ENCODE peak calls at places on chromosomes 6 and 20, in four cellular contexts. One of them, this sample, is unnamed.

GRCh38 chr6:134588267-134588666 is 270.4 kb upstream of the SGK1 start:
- DNase-seq in neural progenitor cell: no peak
- DNase-seq in cardiac muscle cell: no peak
- DNase-seq in A549: peak; percentile 2
- DNase-seq in this sample: no peak

GRCh38 chr6:116251568-116252384 is 2.1 kb downstream of the TSPYL4 start:
- DNase-seq in neural progenitor cell: peak; percentile 27
- DNase-seq in cardiac muscle cell: peak; percentile 91
- DNase-seq in A549: no peak
- DNase-seq in this sample: no peak

GRCh38 chr20:12570371-12570770 is 438.4 kb upstream of the SPTLC3 start:
- DNase-seq in neural progenitor cell: peak; percentile 74
- DNase-seq in cardiac muscle cell: peak; percentile 20
- DNase-seq in A549: peak; percentile 58
- DNase-seq in this sample: peak; percentile 46

GRCh38 chr6:148304976-148305375 is 37.7 kb upstream of the SASH1 start:
- DNase-seq in neural progenitor cell: peak; percentile 36
- DNase-seq in cardiac muscle cell: peak; percentile 57
- DNase-seq in A549: no peak
- DNase-seq in this sample: no peak

GRCh38 chr6:98014791-98015201 is 731.8 kb upstream of the MMS22L start:
- DNase-seq in neural progenitor cell: no peak
- DNase-seq in cardiac muscle cell: no peak
- DNase-seq in A549: no peak
- DNase-seq in this sample: no peak

GRCh38 chr6:35049885-35050284 is 91.3 kb downstream of the TCP11 start:
- DNase-seq in neural progenitor cell: no peak
- DNase-seq in cardiac muscle cell: peak; percentile 79
- DNase-seq in A549: no peak
- DNase-seq in this sample: peak; percentile 61

GRCh38 chr6:30167101-30167500 is 3.8 kb downstream of the TRIM15 start:
- DNase-seq in neural progenitor cell: no peak
- DNase-seq in cardiac muscle cell: no peak
- DNase-seq in A549: no peak
- DNase-seq in this sample: no peak

GRCh38 chr6:52157301-52157930 is 28.8 kb upstream of the IL17A start:
- DNase-seq in neural progenitor cell: no peak
- DNase-seq in cardiac muscle cell: peak; percentile 0
- DNase-seq in A549: no peak
- DNase-seq in this sample: no peak

GRCh38 chr20:63234693-63235398 is 859 bp upstream of the BIRC7 start:
- DNase-seq in neural progenitor cell: peak; percentile 79
- DNase-seq in cardiac muscle cell: peak; percentile 24
- DNase-seq in A549: peak; percentile 78
- DNase-seq in this sample: peak; percentile 74

GRCh38 chr6:108134213-108134973 is 31.4 kb upstream of the NR2E1 start:
- DNase-seq in neural progenitor cell: peak; percentile 61
- DNase-seq in cardiac muscle cell: no peak
- DNase-seq in A549: no peak
- DNase-seq in this sample: no peak

GRCh38 chr20:41830702-41831101 is 212.5 kb upstream of the CHD6 start:
- DNase-seq in neural progenitor cell: no peak
- DNase-seq in cardiac muscle cell: no peak
- DNase-seq in A549: no peak
- DNase-seq in this sample: no peak

GRCh38 chr20:17430515-17430914 is 100.7 kb downstream of the BFSP1 start:
- DNase-seq in neural progenitor cell: no peak
- DNase-seq in cardiac muscle cell: no peak
- DNase-seq in A549: no peak
- DNase-seq in this sample: no peak

GRCh38 chr6:113763883-113764282 is 93.3 kb upstream of the MARCKS start:
- DNase-seq in neural progenitor cell: no peak
- DNase-seq in cardiac muscle cell: peak; percentile 53
- DNase-seq in A549: peak; percentile 65
- DNase-seq in this sample: peak; percentile 28

GRCh38 chr20:51460569-51461265 is 81.8 kb downstream of the NFATC2 start:
- DNase-seq in neural progenitor cell: no peak
- DNase-seq in cardiac muscle cell: no peak
- DNase-seq in A549: no peak
- DNase-seq in this sample: no peak

GRCh38 chr6:158958504-158959386 is 41.3 kb downstream of the RSPH3 start:
- DNase-seq in neural progenitor cell: no peak
- DNase-seq in cardiac muscle cell: no peak
- DNase-seq in A549: no peak
- DNase-seq in this sample: no peak

GRCh38 chr6:111361648-111362047 is 121.4 kb downstream of the REV3L start:
- DNase-seq in neural progenitor cell: peak; percentile 70
- DNase-seq in cardiac muscle cell: peak; percentile 64
- DNase-seq in A549: peak; percentile 27
- DNase-seq in this sample: peak; percentile 52

GRCh38 chr6:159444073-159444472 is 249.0 kb downstream of the SOD2 start:
- DNase-seq in neural progenitor cell: no peak
- DNase-seq in cardiac muscle cell: no peak
- DNase-seq in A549: no peak
- DNase-seq in this sample: no peak

GRCh38 chr6:126890055-126890454 is 228.4 kb upstream of the RSPO3 start:
- DNase-seq in neural progenitor cell: no peak
- DNase-seq in cardiac muscle cell: no peak
- DNase-seq in A549: no peak
- DNase-seq in this sample: no peak

GRCh38 chr6:1787894-1788293 is 178.2 kb downstream of the FOXC1 start:
- DNase-seq in neural progenitor cell: no peak
- DNase-seq in cardiac muscle cell: peak; percentile 84
- DNase-seq in A549: no peak
- DNase-seq in this sample: no peak

GRCh38 chr20:22795897-22796296 is 211.5 kb upstream of the FOXA2 start:
- DNase-seq in neural progenitor cell: peak; percentile 40
- DNase-seq in cardiac muscle cell: peak; percentile 98
- DNase-seq in A549: peak; percentile 97
- DNase-seq in this sample: peak; percentile 72

GRCh38 chr6:25311251-25311910 is 32.2 kb downstream of the CARMIL1 start:
- DNase-seq in neural progenitor cell: peak; percentile 15
- DNase-seq in cardiac muscle cell: peak; percentile 49
- DNase-seq in A549: peak; percentile 46
- DNase-seq in this sample: peak; percentile 61

GRCh38 chr6:111423055-111423633 is 59.9 kb downstream of the REV3L start:
- DNase-seq in neural progenitor cell: no peak
- DNase-seq in cardiac muscle cell: no peak
- DNase-seq in A549: no peak
- DNase-seq in this sample: no peak

GRCh38 chr6:144500886-144501285 is 215.8 kb downstream of the UTRN start:
- DNase-seq in neural progenitor cell: no peak
- DNase-seq in cardiac muscle cell: peak; percentile 57
- DNase-seq in A549: no peak
- DNase-seq in this sample: no peak

GRCh38 chr6:157840776-157841175 is 17.7 kb downstream of the SNX9 start:
- DNase-seq in neural progenitor cell: no peak
- DNase-seq in cardiac muscle cell: peak; percentile 49
- DNase-seq in A549: peak; percentile 10
- DNase-seq in this sample: no peak

GRCh38 chr20:24979036-24979960 is 13.3 kb downstream of the APMAP start:
- DNase-seq in neural progenitor cell: no peak
- DNase-seq in cardiac muscle cell: no peak
- DNase-seq in A549: no peak
- DNase-seq in this sample: no peak

GRCh38 chr6:165686966-165687365 is 23.9 kb upstream of the PDE10A start:
- DNase-seq in neural progenitor cell: no peak
- DNase-seq in cardiac muscle cell: peak; percentile 30
- DNase-seq in A549: no peak
- DNase-seq in this sample: no peak

GRCh38 chr6:4687989-4688947 is 87.9 kb upstream of the CDYL start:
- DNase-seq in neural progenitor cell: no peak
- DNase-seq in cardiac muscle cell: peak; percentile 75
- DNase-seq in A549: peak; percentile 76
- DNase-seq in this sample: peak; percentile 42

GRCh38 chr20:17938889-17939619 is 29.5 kb downstream of the SNX5 start:
- DNase-seq in neural progenitor cell: peak; percentile 92
- DNase-seq in cardiac muscle cell: peak; percentile 81
- DNase-seq in A549: peak; percentile 58
- DNase-seq in this sample: peak; percentile 86

GRCh38 chr6:3663081-3663480 is 88.4 kb downstream of the PXDC1 start:
- DNase-seq in neural progenitor cell: no peak
- DNase-seq in cardiac muscle cell: no peak
- DNase-seq in A549: no peak
- DNase-seq in this sample: no peak

DNA sequence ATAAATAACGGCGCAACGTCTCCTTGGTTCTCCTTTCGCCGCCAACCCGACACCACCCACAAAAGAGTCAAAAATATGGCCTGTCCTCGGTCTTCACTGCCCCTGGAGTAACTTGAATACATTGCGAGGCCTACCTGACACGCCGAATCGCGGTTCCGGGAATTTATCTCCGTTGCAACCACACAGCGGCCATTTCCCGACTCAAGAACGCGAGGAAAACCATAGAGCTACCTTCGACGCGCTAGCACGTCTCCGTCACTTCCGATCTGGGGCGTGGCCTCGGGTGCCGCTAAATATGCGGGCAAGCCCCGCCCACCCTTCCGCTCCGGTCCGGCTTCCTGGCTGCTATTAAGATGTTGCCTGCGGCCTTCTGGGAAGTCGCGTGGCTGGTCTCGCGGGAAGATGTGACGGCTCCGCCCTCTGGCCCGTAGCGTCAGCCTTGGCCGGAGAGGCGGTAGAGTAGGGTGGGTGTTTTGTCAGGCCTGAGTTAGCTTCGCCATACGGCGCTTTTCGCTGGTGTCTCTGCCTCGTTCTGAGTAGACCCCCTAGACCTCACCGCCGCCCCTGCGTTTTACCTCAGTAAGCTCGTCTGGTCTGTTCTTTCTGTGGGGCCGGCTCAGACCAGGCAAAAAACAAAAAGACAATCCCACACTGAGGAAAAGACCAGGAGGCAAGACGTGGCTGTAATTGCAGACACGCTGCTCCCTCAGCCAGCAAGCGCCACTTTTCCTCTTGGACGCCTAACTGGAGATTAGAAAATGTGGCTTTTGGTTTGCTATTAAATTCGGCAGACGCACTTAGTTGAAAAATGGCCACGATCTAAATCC is at the start of gene BCLAF1:
- DNase-seq in neural progenitor cell: peak; percentile 100
- DNase-seq in cardiac muscle cell: peak; percentile 100
- DNase-seq in A549: peak; percentile 98
- DNase-seq in this sample: peak; percentile 100
- H3K4me1 ChIP-seq in neural progenitor cell: peaks cover 16% of the 10 kb centered on the region
- H3K4me1 ChIP-seq in cardiac muscle cell: peaks cover 21% of the 10 kb centered on the region
- H3K4me1 ChIP-seq in A549: peaks cover 22% of the 10 kb centered on the region
- H3K4me1 ChIP-seq in this sample: peaks cover 21% of the 10 kb centered on the region

DNA sequence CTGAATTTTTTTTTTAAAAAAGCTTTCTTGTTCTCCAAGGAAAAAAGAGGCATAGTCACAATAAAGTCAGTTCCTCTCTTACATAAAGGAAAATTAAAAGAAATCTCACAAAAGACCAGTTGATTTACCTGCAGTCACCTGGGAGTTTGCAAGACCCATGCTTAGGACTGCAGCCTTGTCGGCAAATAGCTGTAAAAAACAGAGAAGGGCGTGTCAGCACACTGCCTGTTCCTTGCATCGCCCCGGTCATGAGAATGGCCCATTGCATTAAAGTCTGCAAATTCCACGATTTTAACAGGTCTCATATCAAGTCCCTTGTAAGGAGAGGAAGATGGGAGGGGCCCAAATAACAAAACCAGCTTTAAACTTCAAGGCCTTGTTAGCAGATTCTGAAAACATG is 17.5 kb downstream of the JAG1 start:
- DNase-seq in neural progenitor cell: no peak
- DNase-seq in cardiac muscle cell: no peak
- DNase-seq in A549: no peak
- DNase-seq in this sample: no peak
- H3K4me1 ChIP-seq in neural progenitor cell: peaks cover 71% of the 10 kb centered on the region
- H3K4me1 ChIP-seq in cardiac muscle cell: peaks cover 64% of the 10 kb centered on the region
- H3K4me1 ChIP-seq in A549: peaks cover 75% of the 10 kb centered on the region
- H3K4me1 ChIP-seq in this sample: peaks cover 60% of the 10 kb centered on the region

DNA sequence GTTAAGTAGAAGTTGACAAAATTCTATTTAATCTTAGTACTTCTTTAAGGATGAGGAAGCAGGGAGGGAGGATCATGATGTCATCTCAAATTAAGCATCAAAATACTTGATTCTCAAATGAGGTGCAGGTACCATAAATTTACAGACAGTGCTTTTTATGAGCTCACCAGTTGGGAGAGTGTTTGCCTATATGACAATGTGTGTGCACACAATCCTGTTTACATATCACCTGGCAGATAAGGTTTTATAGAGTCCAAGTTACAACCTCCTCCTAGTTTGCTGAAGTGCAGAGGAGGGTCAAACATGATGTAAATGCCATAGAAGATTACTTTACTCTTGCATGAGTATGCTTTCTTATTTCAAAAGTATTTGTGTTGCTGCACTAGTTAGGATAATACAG is 6.4 kb downstream of the ATXN1 start:
- DNase-seq in neural progenitor cell: no peak
- DNase-seq in cardiac muscle cell: no peak
- DNase-seq in A549: peak; percentile 60
- DNase-seq in this sample: peak; percentile 66
- H3K4me1 ChIP-seq in neural progenitor cell: peaks cover 14% of the 10 kb centered on the region
- H3K4me1 ChIP-seq in cardiac muscle cell: peaks cover 20% of the 10 kb centered on the region
- H3K4me1 ChIP-seq in A549: peaks cover 91% of the 10 kb centered on the region
- H3K4me1 ChIP-seq in this sample: peaks cover 56% of the 10 kb centered on the region

GRCh38 chr20:33664085-33664761 is 2.1 kb downstream of the C20orf144 start:
- DNase-seq in neural progenitor cell: no peak
- DNase-seq in cardiac muscle cell: no peak
- DNase-seq in A549: no peak
- DNase-seq in this sample: no peak
- H3K4me1 ChIP-seq in neural progenitor cell: peaks cover 5% of the 10 kb centered on the region
- H3K4me1 ChIP-seq in cardiac muscle cell: peaks cover 11% of the 10 kb centered on the region
- H3K4me1 ChIP-seq in A549: peaks cover 15% of the 10 kb centered on the region
- H3K4me1 ChIP-seq in this sample: peaks cover 14% of the 10 kb centered on the region

DNA sequence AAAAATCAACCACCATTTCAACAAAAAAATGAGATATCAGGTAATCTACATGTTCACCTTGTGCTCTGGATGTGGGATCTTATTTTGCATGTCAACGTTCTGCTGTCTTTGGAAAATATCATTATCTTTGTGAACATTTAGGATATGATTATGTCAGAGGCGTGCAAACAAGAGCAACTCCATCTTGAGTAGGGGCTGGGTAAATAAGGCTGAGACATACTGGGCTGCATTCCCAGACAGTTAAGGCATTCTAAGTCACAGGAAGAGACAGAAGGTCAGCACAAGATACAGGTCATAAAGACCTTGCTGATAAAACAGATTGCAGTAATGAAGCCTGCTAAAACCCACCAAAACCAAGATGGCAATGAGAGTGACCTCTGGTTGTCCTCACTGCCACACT is 28.8 kb upstream of the ZBTB24 start:
- DNase-seq in neural progenitor cell: no peak
- DNase-seq in cardiac muscle cell: no peak
- DNase-seq in A549: peak; percentile 18
- DNase-seq in this sample: no peak
- H3K4me1 ChIP-seq in neural progenitor cell: peaks cover 37% of the 10 kb centered on the region
- H3K4me1 ChIP-seq in cardiac muscle cell: no peaks in the 10 kb centered on the region
- H3K4me1 ChIP-seq in A549: no peaks in the 10 kb centered on the region
- H3K4me1 ChIP-seq in this sample: no peaks in the 10 kb centered on the region